ENCODE peak calls at places on chromosomes 1 and 21, in ten cellular contexts. One of them, this sample, is unnamed.
A peak's percentile ranks its signal among the peaks of the same experiment; 100 is the strongest.

GRCh38 chr1:205456383-205456867 is 580 bp upstream of the BLACAT1 start:
- DNase-seq in stimulated activated naive CD4-positive, alpha-beta T cell: no peak
- DNase-seq in left kidney: peak; percentile 57
- DNase-seq in A549: no peak
- DNase-seq in dorsolateral prefrontal cortex: no peak
- DNase-seq in cerebellar cortex: peak; percentile 58
- DNase-seq in glutamatergic neuron: peak; percentile 39
- DNase-seq in H54: no peak
- DNase-seq in body of pancreas: no peak
- DNase-seq in stimulated activated CD4-positive, alpha-beta T cell treated with anti-CD3 and anti-CD28 coated beads, Interleukin-12 subunit alpha, Interleukin-12 subunit beta, amount 100 ng/mL, for 24 hours: no peak
- DNase-seq in this sample: no peak

GRCh38 chr1:80363689-80364475 is 1357.4 kb upstream of the ADGRL4 start:
- DNase-seq in body of pancreas: no peak
- DNase-seq in dorsolateral prefrontal cortex: no peak
- DNase-seq in cerebellar cortex: no peak
- DNase-seq in left kidney: no peak
- DNase-seq in H54: no peak
- DNase-seq in stimulated activated CD4-positive, alpha-beta T cell treated with anti-CD3 and anti-CD28 coated beads, Interleukin-12 subunit alpha, Interleukin-12 subunit beta, amount 100 ng/mL, for 24 hours: no peak
- DNase-seq in A549: no peak
- DNase-seq in glutamatergic neuron: no peak
- DNase-seq in stimulated activated naive CD4-positive, alpha-beta T cell: no peak
- DNase-seq in this sample: no peak

GRCh38 chr1:25435315-25436103 is 4.8 kb downstream of the MACO1 start:
- DNase-seq in body of pancreas: no peak
- DNase-seq in left kidney: no peak
- DNase-seq in stimulated activated naive CD4-positive, alpha-beta T cell: no peak
- DNase-seq in H54: no peak
- DNase-seq in stimulated activated CD4-positive, alpha-beta T cell treated with anti-CD3 and anti-CD28 coated beads, Interleukin-12 subunit alpha, Interleukin-12 subunit beta, amount 100 ng/mL, for 24 hours: no peak
- DNase-seq in cerebellar cortex: peak; percentile 83
- DNase-seq in glutamatergic neuron: no peak
- DNase-seq in dorsolateral prefrontal cortex: no peak
- DNase-seq in A549: no peak
- DNase-seq in this sample: no peak

GRCh38 chr1:61215676-61216289 is 133.4 kb downstream of the NFIA start:
- DNase-seq in dorsolateral prefrontal cortex: no peak
- DNase-seq in left kidney: no peak
- DNase-seq in glutamatergic neuron: no peak
- DNase-seq in cerebellar cortex: no peak
- DNase-seq in A549: no peak
- DNase-seq in stimulated activated naive CD4-positive, alpha-beta T cell: no peak
- DNase-seq in body of pancreas: no peak
- DNase-seq in stimulated activated CD4-positive, alpha-beta T cell treated with anti-CD3 and anti-CD28 coated beads, Interleukin-12 subunit alpha, Interleukin-12 subunit beta, amount 100 ng/mL, for 24 hours: no peak
- DNase-seq in H54: no peak
- DNase-seq in this sample: no peak

GRCh38 chr1:77850082-77850481 is 38.3 kb upstream of the NEXN start:
- DNase-seq in body of pancreas: no peak
- DNase-seq in dorsolateral prefrontal cortex: no peak
- DNase-seq in stimulated activated naive CD4-positive, alpha-beta T cell: no peak
- DNase-seq in glutamatergic neuron: no peak
- DNase-seq in stimulated activated CD4-positive, alpha-beta T cell treated with anti-CD3 and anti-CD28 coated beads, Interleukin-12 subunit alpha, Interleukin-12 subunit beta, amount 100 ng/mL, for 24 hours: no peak
- DNase-seq in left kidney: no peak
- DNase-seq in H54: no peak
- DNase-seq in A549: no peak
- DNase-seq in cerebellar cortex: no peak
- DNase-seq in this sample: no peak

GRCh38 chr1:151222130-151222529 is 23.8 kb downstream of the PIP5K1A start:
- DNase-seq in stimulated activated naive CD4-positive, alpha-beta T cell: no peak
- DNase-seq in cerebellar cortex: peak; percentile 60
- DNase-seq in stimulated activated CD4-positive, alpha-beta T cell treated with anti-CD3 and anti-CD28 coated beads, Interleukin-12 subunit alpha, Interleukin-12 subunit beta, amount 100 ng/mL, for 24 hours: no peak
- DNase-seq in glutamatergic neuron: no peak
- DNase-seq in dorsolateral prefrontal cortex: no peak
- DNase-seq in left kidney: no peak
- DNase-seq in body of pancreas: no peak
- DNase-seq in H54: no peak
- DNase-seq in A549: no peak
- DNase-seq in this sample: no peak

GRCh38 chr1:52629021-52629643 is 3.8 kb upstream of the SHISAL2A start:
- DNase-seq in glutamatergic neuron: no peak
- DNase-seq in stimulated activated CD4-positive, alpha-beta T cell treated with anti-CD3 and anti-CD28 coated beads, Interleukin-12 subunit alpha, Interleukin-12 subunit beta, amount 100 ng/mL, for 24 hours: no peak
- DNase-seq in left kidney: peak; percentile 95
- DNase-seq in A549: no peak
- DNase-seq in body of pancreas: peak; percentile 13
- DNase-seq in stimulated activated naive CD4-positive, alpha-beta T cell: no peak
- DNase-seq in H54: no peak
- DNase-seq in cerebellar cortex: peak; percentile 22
- DNase-seq in dorsolateral prefrontal cortex: peak; percentile 49
- DNase-seq in this sample: no peak

GRCh38 chr1:25623731-25624130 is 7.1 kb downstream of the MAN1C1 start:
- DNase-seq in dorsolateral prefrontal cortex: no peak
- DNase-seq in H54: no peak
- DNase-seq in stimulated activated CD4-positive, alpha-beta T cell treated with anti-CD3 and anti-CD28 coated beads, Interleukin-12 subunit alpha, Interleukin-12 subunit beta, amount 100 ng/mL, for 24 hours: no peak
- DNase-seq in cerebellar cortex: no peak
- DNase-seq in stimulated activated naive CD4-positive, alpha-beta T cell: no peak
- DNase-seq in left kidney: no peak
- DNase-seq in glutamatergic neuron: no peak
- DNase-seq in body of pancreas: no peak
- DNase-seq in A549: no peak
- DNase-seq in this sample: no peak

GRCh38 chr1:238672262-238672661 is 714.1 kb upstream of the CHRM3 start:
- DNase-seq in cerebellar cortex: peak; percentile 26
- DNase-seq in A549: no peak
- DNase-seq in glutamatergic neuron: no peak
- DNase-seq in stimulated activated naive CD4-positive, alpha-beta T cell: no peak
- DNase-seq in left kidney: no peak
- DNase-seq in dorsolateral prefrontal cortex: no peak
- DNase-seq in stimulated activated CD4-positive, alpha-beta T cell treated with anti-CD3 and anti-CD28 coated beads, Interleukin-12 subunit alpha, Interleukin-12 subunit beta, amount 100 ng/mL, for 24 hours: no peak
- DNase-seq in H54: no peak
- DNase-seq in body of pancreas: no peak
- DNase-seq in this sample: no peak

GRCh38 chr1:163875927-163876320 is 554.2 kb downstream of the NUF2 start:
- DNase-seq in stimulated activated CD4-positive, alpha-beta T cell treated with anti-CD3 and anti-CD28 coated beads, Interleukin-12 subunit alpha, Interleukin-12 subunit beta, amount 100 ng/mL, for 24 hours: no peak
- DNase-seq in body of pancreas: no peak
- DNase-seq in H54: no peak
- DNase-seq in cerebellar cortex: no peak
- DNase-seq in left kidney: peak; percentile 12
- DNase-seq in A549: no peak
- DNase-seq in dorsolateral prefrontal cortex: no peak
- DNase-seq in glutamatergic neuron: no peak
- DNase-seq in stimulated activated naive CD4-positive, alpha-beta T cell: no peak
- DNase-seq in this sample: no peak

GRCh38 chr21:21101911-21102310 is 103.7 kb downstream of the NCAM2 start:
- DNase-seq in body of pancreas: no peak
- DNase-seq in left kidney: peak; percentile 62
- DNase-seq in stimulated activated CD4-positive, alpha-beta T cell treated with anti-CD3 and anti-CD28 coated beads, Interleukin-12 subunit alpha, Interleukin-12 subunit beta, amount 100 ng/mL, for 24 hours: no peak
- DNase-seq in stimulated activated naive CD4-positive, alpha-beta T cell: no peak
- DNase-seq in H54: no peak
- DNase-seq in cerebellar cortex: peak; percentile 24
- DNase-seq in A549: no peak
- DNase-seq in dorsolateral prefrontal cortex: peak; percentile 49
- DNase-seq in glutamatergic neuron: no peak
- DNase-seq in this sample: no peak

GRCh38 chr1:160624464-160624863 is 22.4 kb downstream of the SLAMF1 start:
- DNase-seq in glutamatergic neuron: no peak
- DNase-seq in A549: no peak
- DNase-seq in dorsolateral prefrontal cortex: no peak
- DNase-seq in cerebellar cortex: no peak
- DNase-seq in stimulated activated CD4-positive, alpha-beta T cell treated with anti-CD3 and anti-CD28 coated beads, Interleukin-12 subunit alpha, Interleukin-12 subunit beta, amount 100 ng/mL, for 24 hours: no peak
- DNase-seq in stimulated activated naive CD4-positive, alpha-beta T cell: no peak
- DNase-seq in body of pancreas: no peak
- DNase-seq in H54: no peak
- DNase-seq in left kidney: no peak
- DNase-seq in this sample: no peak

GRCh38 chr1:180262628-180263488 is 32.8 kb downstream of the LHX4 start:
- DNase-seq in left kidney: no peak
- DNase-seq in cerebellar cortex: no peak
- DNase-seq in stimulated activated naive CD4-positive, alpha-beta T cell: no peak
- DNase-seq in dorsolateral prefrontal cortex: no peak
- DNase-seq in H54: no peak
- DNase-seq in body of pancreas: no peak
- DNase-seq in A549: no peak
- DNase-seq in glutamatergic neuron: no peak
- DNase-seq in stimulated activated CD4-positive, alpha-beta T cell treated with anti-CD3 and anti-CD28 coated beads, Interleukin-12 subunit alpha, Interleukin-12 subunit beta, amount 100 ng/mL, for 24 hours: no peak
- DNase-seq in this sample: no peak

GRCh38 chr1:14794136-14794768 is 195.8 kb downstream of the KAZN start:
- DNase-seq in dorsolateral prefrontal cortex: no peak
- DNase-seq in stimulated activated naive CD4-positive, alpha-beta T cell: no peak
- DNase-seq in left kidney: no peak
- DNase-seq in H54: no peak
- DNase-seq in body of pancreas: no peak
- DNase-seq in cerebellar cortex: no peak
- DNase-seq in A549: no peak
- DNase-seq in stimulated activated CD4-positive, alpha-beta T cell treated with anti-CD3 and anti-CD28 coated beads, Interleukin-12 subunit alpha, Interleukin-12 subunit beta, amount 100 ng/mL, for 24 hours: no peak
- DNase-seq in glutamatergic neuron: no peak
- DNase-seq in this sample: no peak

GRCh38 chr1:219791766-219792165 is 136.6 kb downstream of the SLC30A10 start:
- DNase-seq in glutamatergic neuron: no peak
- DNase-seq in H54: no peak
- DNase-seq in cerebellar cortex: no peak
- DNase-seq in dorsolateral prefrontal cortex: no peak
- DNase-seq in A549: no peak
- DNase-seq in body of pancreas: no peak
- DNase-seq in left kidney: no peak
- DNase-seq in stimulated activated CD4-positive, alpha-beta T cell treated with anti-CD3 and anti-CD28 coated beads, Interleukin-12 subunit alpha, Interleukin-12 subunit beta, amount 100 ng/mL, for 24 hours: no peak
- DNase-seq in stimulated activated naive CD4-positive, alpha-beta T cell: no peak
- DNase-seq in this sample: no peak

GRCh38 chr1:26016258-26016943 is 5.2 kb upstream of the EXTL1 start:
- DNase-seq in stimulated activated CD4-positive, alpha-beta T cell treated with anti-CD3 and anti-CD28 coated beads, Interleukin-12 subunit alpha, Interleukin-12 subunit beta, amount 100 ng/mL, for 24 hours: no peak
- DNase-seq in cerebellar cortex: peak; percentile 72
- DNase-seq in A549: no peak
- DNase-seq in stimulated activated naive CD4-positive, alpha-beta T cell: no peak
- DNase-seq in dorsolateral prefrontal cortex: peak; percentile 74
- DNase-seq in body of pancreas: no peak
- DNase-seq in glutamatergic neuron: no peak
- DNase-seq in H54: no peak
- DNase-seq in left kidney: peak; percentile 43
- DNase-seq in this sample: no peak

GRCh38 chr1:201916649-201917249 is 28.1 kb downstream of the SHISA4 start:
- DNase-seq in H54: peak; percentile 83
- DNase-seq in A549: peak; percentile 67
- DNase-seq in stimulated activated CD4-positive, alpha-beta T cell treated with anti-CD3 and anti-CD28 coated beads, Interleukin-12 subunit alpha, Interleukin-12 subunit beta, amount 100 ng/mL, for 24 hours: no peak
- DNase-seq in cerebellar cortex: no peak
- DNase-seq in stimulated activated naive CD4-positive, alpha-beta T cell: no peak
- DNase-seq in glutamatergic neuron: no peak
- DNase-seq in dorsolateral prefrontal cortex: no peak
- DNase-seq in body of pancreas: peak; percentile 58
- DNase-seq in left kidney: peak; percentile 92
- DNase-seq in this sample: no peak

GRCh38 chr1:101261629-101262028 is 24.8 kb downstream of the S1PR1 start:
- DNase-seq in stimulated activated CD4-positive, alpha-beta T cell treated with anti-CD3 and anti-CD28 coated beads, Interleukin-12 subunit alpha, Interleukin-12 subunit beta, amount 100 ng/mL, for 24 hours: no peak
- DNase-seq in left kidney: no peak
- DNase-seq in A549: no peak
- DNase-seq in H54: no peak
- DNase-seq in stimulated activated naive CD4-positive, alpha-beta T cell: no peak
- DNase-seq in glutamatergic neuron: no peak
- DNase-seq in cerebellar cortex: no peak
- DNase-seq in dorsolateral prefrontal cortex: no peak
- DNase-seq in body of pancreas: no peak
- DNase-seq in this sample: no peak

GRCh38 chr1:115184951-115185331 is 95.6 kb upstream of the TSPAN2 start:
- DNase-seq in dorsolateral prefrontal cortex: no peak
- DNase-seq in cerebellar cortex: no peak
- DNase-seq in left kidney: no peak
- DNase-seq in body of pancreas: no peak
- DNase-seq in H54: peak; percentile 16
- DNase-seq in stimulated activated naive CD4-positive, alpha-beta T cell: no peak
- DNase-seq in glutamatergic neuron: no peak
- DNase-seq in A549: no peak
- DNase-seq in stimulated activated CD4-positive, alpha-beta T cell treated with anti-CD3 and anti-CD28 coated beads, Interleukin-12 subunit alpha, Interleukin-12 subunit beta, amount 100 ng/mL, for 24 hours: no peak
- DNase-seq in this sample: no peak

GRCh38 chr1:30691480-30691879 is 31.9 kb downstream of the MATN1 start:
- DNase-seq in glutamatergic neuron: no peak
- DNase-seq in A549: no peak
- DNase-seq in body of pancreas: no peak
- DNase-seq in left kidney: peak; percentile 28
- DNase-seq in stimulated activated naive CD4-positive, alpha-beta T cell: no peak
- DNase-seq in dorsolateral prefrontal cortex: no peak
- DNase-seq in stimulated activated CD4-positive, alpha-beta T cell treated with anti-CD3 and anti-CD28 coated beads, Interleukin-12 subunit alpha, Interleukin-12 subunit beta, amount 100 ng/mL, for 24 hours: no peak
- DNase-seq in H54: no peak
- DNase-seq in cerebellar cortex: no peak
- DNase-seq in this sample: no peak

GRCh38 chr21:45976666-45977335 is 4.8 kb upstream of the COL6A1 start:
- DNase-seq in stimulated activated naive CD4-positive, alpha-beta T cell: no peak
- DNase-seq in cerebellar cortex: no peak
- DNase-seq in H54: no peak
- DNase-seq in glutamatergic neuron: no peak
- DNase-seq in dorsolateral prefrontal cortex: no peak
- DNase-seq in stimulated activated CD4-positive, alpha-beta T cell treated with anti-CD3 and anti-CD28 coated beads, Interleukin-12 subunit alpha, Interleukin-12 subunit beta, amount 100 ng/mL, for 24 hours: no peak
- DNase-seq in A549: no peak
- DNase-seq in left kidney: peak; percentile 17
- DNase-seq in body of pancreas: no peak
- DNase-seq in this sample: no peak

GRCh38 chr1:115929846-115930245 is 46.5 kb upstream of the SLC22A15 start:
- DNase-seq in A549: no peak
- DNase-seq in stimulated activated CD4-positive, alpha-beta T cell treated with anti-CD3 and anti-CD28 coated beads, Interleukin-12 subunit alpha, Interleukin-12 subunit beta, amount 100 ng/mL, for 24 hours: no peak
- DNase-seq in stimulated activated naive CD4-positive, alpha-beta T cell: no peak
- DNase-seq in H54: no peak
- DNase-seq in cerebellar cortex: no peak
- DNase-seq in dorsolateral prefrontal cortex: no peak
- DNase-seq in glutamatergic neuron: no peak
- DNase-seq in body of pancreas: no peak
- DNase-seq in left kidney: no peak
- DNase-seq in this sample: no peak

GRCh38 chr1:167533851-167534300 is 15.5 kb upstream of the CD247 start:
- DNase-seq in dorsolateral prefrontal cortex: peak; percentile 75
- DNase-seq in cerebellar cortex: peak; percentile 94
- DNase-seq in body of pancreas: peak; percentile 75
- DNase-seq in left kidney: peak; percentile 89
- DNase-seq in H54: peak; percentile 72
- DNase-seq in stimulated activated CD4-positive, alpha-beta T cell treated with anti-CD3 and anti-CD28 coated beads, Interleukin-12 subunit alpha, Interleukin-12 subunit beta, amount 100 ng/mL, for 24 hours: peak; percentile 35
- DNase-seq in glutamatergic neuron: peak; percentile 78
- DNase-seq in A549: peak; percentile 90
- DNase-seq in stimulated activated naive CD4-positive, alpha-beta T cell: peak; percentile 22
- DNase-seq in this sample: no peak

GRCh38 chr1:77253211-77253610 is 28.6 kb upstream of the AK5 start:
- DNase-seq in A549: no peak
- DNase-seq in body of pancreas: no peak
- DNase-seq in cerebellar cortex: no peak
- DNase-seq in H54: no peak
- DNase-seq in glutamatergic neuron: no peak
- DNase-seq in left kidney: no peak
- DNase-seq in dorsolateral prefrontal cortex: no peak
- DNase-seq in stimulated activated naive CD4-positive, alpha-beta T cell: no peak
- DNase-seq in stimulated activated CD4-positive, alpha-beta T cell treated with anti-CD3 and anti-CD28 coated beads, Interleukin-12 subunit alpha, Interleukin-12 subunit beta, amount 100 ng/mL, for 24 hours: no peak
- DNase-seq in this sample: no peak

GRCh38 chr1:30419831-30420230 is 303.6 kb downstream of the MATN1 start:
- DNase-seq in A549: no peak
- DNase-seq in stimulated activated naive CD4-positive, alpha-beta T cell: no peak
- DNase-seq in glutamatergic neuron: no peak
- DNase-seq in left kidney: no peak
- DNase-seq in dorsolateral prefrontal cortex: no peak
- DNase-seq in H54: no peak
- DNase-seq in cerebellar cortex: no peak
- DNase-seq in stimulated activated CD4-positive, alpha-beta T cell treated with anti-CD3 and anti-CD28 coated beads, Interleukin-12 subunit alpha, Interleukin-12 subunit beta, amount 100 ng/mL, for 24 hours: no peak
- DNase-seq in body of pancreas: no peak
- DNase-seq in this sample: no peak

GRCh38 chr21:34938079-34938764 is 110.9 kb downstream of the RUNX1 start:
- DNase-seq in left kidney: no peak
- DNase-seq in glutamatergic neuron: no peak
- DNase-seq in stimulated activated CD4-positive, alpha-beta T cell treated with anti-CD3 and anti-CD28 coated beads, Interleukin-12 subunit alpha, Interleukin-12 subunit beta, amount 100 ng/mL, for 24 hours: no peak
- DNase-seq in body of pancreas: no peak
- DNase-seq in dorsolateral prefrontal cortex: no peak
- DNase-seq in A549: no peak
- DNase-seq in cerebellar cortex: no peak
- DNase-seq in stimulated activated naive CD4-positive, alpha-beta T cell: no peak
- DNase-seq in H54: no peak
- DNase-seq in this sample: no peak

This sample was measured in activated naive CD8-positive, alpha-beta T cell treated with anti-CD3 and anti-CD28 coated beads, Interleukin-2, amount 50 U/mL, for 16 hours.